ENCODE peak calls at places on chromosomes 13 and 19, in five cellular contexts. One of them, this sample, is unnamed.
A peak's percentile ranks its signal among the peaks of the same experiment; 100 is the strongest.

GRCh38 chr13:23159205-23159586 is 21.6 kb upstream of the SGCG start:
- DNase-seq in K562: no peak
- DNase-seq in HepG2: peak; percentile 15
- DNase-seq in GM12878: no peak
- DNase-seq in H1: peak; percentile 85
- DNase-seq in this sample: peak; percentile 24

GRCh38 chr19:8635422-8635821 is 5.0 kb downstream of the NFILZ start:
- DNase-seq in H1: no peak
- DNase-seq in K562: no peak
- DNase-seq in GM12878: no peak
- DNase-seq in HepG2: no peak
- DNase-seq in this sample: peak; percentile 87

GRCh38 chr19:3585301-3586123 is at the start of gene GIPC3:
- DNase-seq in K562: peak; percentile 48
- DNase-seq in GM12878: no peak
- DNase-seq in HepG2: no peak
- DNase-seq in H1: peak; percentile 70
- DNase-seq in this sample: no peak

GRCh38 chr19:23314505-23315241 is 64.5 kb upstream of the ZNF724 start:
- DNase-seq in GM12878: no peak
- DNase-seq in HepG2: peak; percentile 18
- DNase-seq in H1: no peak
- DNase-seq in K562: no peak
- DNase-seq in this sample: no peak

GRCh38 chr13:60619461-60619860 is 222.4 kb downstream of the TDRD3 start:
- DNase-seq in K562: no peak
- DNase-seq in GM12878: no peak
- DNase-seq in HepG2: no peak
- DNase-seq in H1: no peak
- DNase-seq in this sample: no peak

GRCh38 chr13:105679832-105680231 is 855.6 kb downstream of the EFNB2 start:
- DNase-seq in H1: no peak
- DNase-seq in GM12878: no peak
- DNase-seq in K562: no peak
- DNase-seq in HepG2: no peak
- DNase-seq in this sample: no peak

GRCh38 chr13:101773062-101773461 is 320.6 kb downstream of the ITGBL1 start:
- DNase-seq in H1: no peak
- DNase-seq in K562: no peak
- DNase-seq in HepG2: no peak
- DNase-seq in GM12878: no peak
- DNase-seq in this sample: no peak

GRCh38 chr13:46908511-46908910 is 11.7 kb upstream of the HTR2A start:
- DNase-seq in GM12878: no peak
- DNase-seq in HepG2: no peak
- DNase-seq in H1: no peak
- DNase-seq in K562: no peak
- DNase-seq in this sample: no peak

GRCh38 chr19:31354316-31354715 is 5.1 kb upstream of the TSHZ3 start:
- DNase-seq in H1: peak; percentile 66
- DNase-seq in K562: no peak
- DNase-seq in GM12878: no peak
- DNase-seq in HepG2: no peak
- DNase-seq in this sample: no peak

GRCh38 chr19:18637644-18638630 is 1.1 kb downstream of the KLHL26 start:
- DNase-seq in K562: peak; percentile 56
- DNase-seq in HepG2: no peak
- DNase-seq in GM12878: no peak
- DNase-seq in H1: no peak
- DNase-seq in this sample: peak; percentile 38

GRCh38 chr19:45863840-45864628 is at the start of gene FOXA3:
- DNase-seq in K562: peak; percentile 96
- DNase-seq in GM12878: no peak
- DNase-seq in H1: peak; percentile 87
- DNase-seq in HepG2: peak; percentile 64
- DNase-seq in this sample: peak; percentile 96

GRCh38 chr19:33273881-33274662 is 28.3 kb downstream of the CEBPA start:
- DNase-seq in HepG2: peak; percentile 56
- DNase-seq in GM12878: no peak
- DNase-seq in K562: no peak
- DNase-seq in H1: no peak
- DNase-seq in this sample: peak; percentile 80

GRCh38 chr19:14318873-14319272 is 62.4 kb upstream of the ADGRE5 start:
- DNase-seq in H1: peak; percentile 80
- DNase-seq in HepG2: no peak
- DNase-seq in GM12878: no peak
- DNase-seq in K562: peak; percentile 77
- DNase-seq in this sample: no peak

GRCh38 chr13:22915442-22916082 is 265.2 kb upstream of the SGCG start:
- DNase-seq in H1: peak; percentile 84
- DNase-seq in K562: peak; percentile 13
- DNase-seq in GM12878: no peak
- DNase-seq in HepG2: no peak
- DNase-seq in this sample: peak; percentile 53

GRCh38 chr19:46608581-46609345 is 7.6 kb downstream of the CALM3 start:
- DNase-seq in HepG2: no peak
- DNase-seq in GM12878: no peak
- DNase-seq in K562: no peak
- DNase-seq in H1: no peak
- DNase-seq in this sample: no peak

GRCh38 chr19:33387351-33388230 is 14.1 kb downstream of the CEBPG start:
- DNase-seq in HepG2: no peak
- DNase-seq in K562: no peak
- DNase-seq in H1: no peak
- DNase-seq in GM12878: no peak
- DNase-seq in this sample: no peak

GRCh38 chr19:3071764-3072163 is 9.5 kb upstream of the TLE5 start:
- DNase-seq in K562: no peak
- DNase-seq in HepG2: no peak
- DNase-seq in GM12878: no peak
- DNase-seq in H1: no peak
- DNase-seq in this sample: no peak

GRCh38 chr19:30882411-30883005 is 466.7 kb downstream of the TSHZ3 start:
- DNase-seq in K562: no peak
- DNase-seq in GM12878: no peak
- DNase-seq in HepG2: no peak
- DNase-seq in H1: no peak
- DNase-seq in this sample: no peak

GRCh38 chr19:18456974-18457373 is 19.0 kb upstream of the ISYNA1 start:
- DNase-seq in H1: no peak
- DNase-seq in HepG2: no peak
- DNase-seq in K562: no peak
- DNase-seq in GM12878: no peak
- DNase-seq in this sample: no peak

GRCh38 chr13:95182570-95183285 is 118.5 kb downstream of the ABCC4 start:
- DNase-seq in HepG2: no peak
- DNase-seq in K562: no peak
- DNase-seq in H1: no peak
- DNase-seq in GM12878: no peak
- DNase-seq in this sample: no peak

GRCh38 chr13:109381546-109382180 is 404.7 kb downstream of the IRS2 start:
- DNase-seq in GM12878: no peak
- DNase-seq in H1: no peak
- DNase-seq in HepG2: no peak
- DNase-seq in K562: no peak
- DNase-seq in this sample: no peak

GRCh38 chr19:56477429-56478338 is 539 bp upstream of the ZNF667 start:
- DNase-seq in K562: peak; percentile 40
- DNase-seq in HepG2: no peak
- DNase-seq in H1: peak; percentile 81
- DNase-seq in GM12878: no peak
- DNase-seq in this sample: no peak

GRCh38 chr13:41004875-41005693 is 14.0 kb downstream of the ELF1 start:
- DNase-seq in K562: peak; percentile 26
- DNase-seq in HepG2: no peak
- DNase-seq in GM12878: peak; percentile 79
- DNase-seq in H1: no peak
- DNase-seq in this sample: no peak

GRCh38 chr19:782195-783043 is 14.8 kb upstream of the PTBP1 start:
- DNase-seq in GM12878: no peak
- DNase-seq in K562: no peak
- DNase-seq in HepG2: peak; percentile 89
- DNase-seq in H1: peak; percentile 80
- DNase-seq in this sample: peak; percentile 91

GRCh38 chr13:89363144-89363543 is 1692.0 kb downstream of the SLITRK5 start:
- DNase-seq in GM12878: no peak
- DNase-seq in H1: no peak
- DNase-seq in HepG2: no peak
- DNase-seq in K562: no peak
- DNase-seq in this sample: no peak

GRCh38 chr19:51571599-51571998 is 516 bp downstream of the ZNF175 start:
- DNase-seq in K562: no peak
- DNase-seq in HepG2: no peak
- DNase-seq in H1: no peak
- DNase-seq in GM12878: no peak
- DNase-seq in this sample: no peak

GRCh38 chr19:29267701-29268100 is 54.8 kb upstream of the UQCRFS1 start:
- DNase-seq in GM12878: no peak
- DNase-seq in K562: no peak
- DNase-seq in HepG2: no peak
- DNase-seq in H1: no peak
- DNase-seq in this sample: no peak

GRCh38 chr19:29265436-29265835 is 52.5 kb upstream of the UQCRFS1 start:
- DNase-seq in HepG2: no peak
- DNase-seq in K562: no peak
- DNase-seq in H1: no peak
- DNase-seq in GM12878: no peak
- DNase-seq in this sample: no peak

GRCh38 chr19:29268103-29268502 is 55.2 kb upstream of the UQCRFS1 start:
- DNase-seq in K562: no peak
- DNase-seq in HepG2: no peak
- DNase-seq in GM12878: no peak
- DNase-seq in H1: no peak
- DNase-seq in this sample: no peak

GRCh38 chr19:29266001-29266400 is 53.0 kb upstream of the UQCRFS1 start:
- DNase-seq in H1: no peak
- DNase-seq in K562: no peak
- DNase-seq in GM12878: no peak
- DNase-seq in HepG2: no peak
- DNase-seq in this sample: no peak

DNA sequence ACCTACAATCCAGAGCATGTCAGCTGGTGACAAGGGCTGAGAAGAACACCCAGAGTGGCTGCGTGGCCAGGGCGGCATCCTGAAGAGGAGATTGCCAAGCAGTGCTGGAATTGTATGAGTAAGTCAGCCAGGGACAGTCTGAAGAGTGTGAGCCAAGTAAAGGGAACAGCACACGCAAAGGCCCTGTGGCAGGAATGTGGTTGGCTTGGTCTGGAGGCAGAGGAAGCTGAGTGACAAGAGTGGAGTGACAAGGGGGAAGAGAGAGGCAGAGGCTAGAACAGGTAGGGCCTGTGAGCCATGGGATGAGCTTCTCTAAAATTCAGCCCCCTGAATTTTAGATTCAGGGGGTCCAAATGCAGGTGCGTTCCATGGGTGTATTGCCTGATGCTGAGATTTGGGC is 53.7 kb upstream of the UQCRFS1 start:
- DNase-seq in K562: no peak
- DNase-seq in HepG2: no peak
- DNase-seq in H1: no peak
- DNase-seq in GM12878: no peak
- DNase-seq in this sample: no peak
- TF ChIP-seq HDAC2 in K562: no peak
- TF ChIP-seq HDAC2 in HepG2: no peak
- TF ChIP-seq HDAC2 in H1: no peak
- TF ChIP-seq HDAC2 in GM12878: no peak
- TF ChIP-seq HDAC2 in this sample: no peak

GRCh38 chr19:10701955-10702307 is 692 bp downstream of the QTRT1 start:
- DNase-seq in GM12878: no peak
- DNase-seq in HepG2: peak; percentile 56
- DNase-seq in H1: no peak
- DNase-seq in K562: peak; percentile 78
- DNase-seq in this sample: no peak
- TF ChIP-seq HDAC2 in GM12878: no peak
- TF ChIP-seq HDAC2 in HepG2: no peak
- TF ChIP-seq HDAC2 in H1: no peak
- TF ChIP-seq HDAC2 in K562: no peak
- TF ChIP-seq HDAC2 in this sample: no peak

GRCh38 chr13:35961002-35961401 is 170.2 kb downstream of the DCLK1 start:
- DNase-seq in GM12878: no peak
- DNase-seq in H1: no peak
- DNase-seq in HepG2: no peak
- DNase-seq in K562: no peak
- DNase-seq in this sample: no peak

GRCh38 chr13:35961461-35962220 is 169.5 kb downstream of the DCLK1 start:
- DNase-seq in K562: no peak
- DNase-seq in H1: no peak
- DNase-seq in GM12878: no peak
- DNase-seq in HepG2: no peak
- DNase-seq in this sample: no peak

GRCh38 chr13:35956074-35956473 is 175.1 kb downstream of the DCLK1 start:
- DNase-seq in K562: no peak
- DNase-seq in HepG2: no peak
- DNase-seq in H1: no peak
- DNase-seq in GM12878: no peak
- DNase-seq in this sample: no peak

GRCh38 chr13:35957174-35957867 is 173.9 kb downstream of the DCLK1 start:
- DNase-seq in GM12878: no peak
- DNase-seq in K562: no peak
- DNase-seq in HepG2: no peak
- DNase-seq in H1: no peak
- DNase-seq in this sample: no peak

DNA sequence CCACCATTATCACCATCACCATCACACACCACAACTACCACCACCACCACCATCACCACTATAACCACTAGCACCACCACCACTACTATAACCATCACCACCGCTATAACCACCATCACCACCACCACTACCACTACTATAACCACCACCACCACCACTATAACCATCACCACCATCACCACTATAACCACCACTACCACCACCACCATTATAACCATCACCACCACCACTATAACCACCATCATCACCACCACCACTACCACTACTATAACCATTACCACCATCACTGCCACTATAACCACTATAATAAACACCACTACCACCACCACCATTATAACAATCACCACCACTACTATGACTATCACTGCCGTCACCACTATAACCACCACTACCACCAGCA is 173.2 kb downstream of the DCLK1 start:
- DNase-seq in GM12878: no peak
- DNase-seq in H1: no peak
- DNase-seq in K562: no peak
- DNase-seq in HepG2: no peak
- DNase-seq in this sample: no peak
- TF ChIP-seq HDAC2 in GM12878: no peak
- TF ChIP-seq HDAC2 in H1: no peak
- TF ChIP-seq HDAC2 in K562: no peak
- TF ChIP-seq HDAC2 in HepG2: no peak
- TF ChIP-seq HDAC2 in this sample: no peak

DNA sequence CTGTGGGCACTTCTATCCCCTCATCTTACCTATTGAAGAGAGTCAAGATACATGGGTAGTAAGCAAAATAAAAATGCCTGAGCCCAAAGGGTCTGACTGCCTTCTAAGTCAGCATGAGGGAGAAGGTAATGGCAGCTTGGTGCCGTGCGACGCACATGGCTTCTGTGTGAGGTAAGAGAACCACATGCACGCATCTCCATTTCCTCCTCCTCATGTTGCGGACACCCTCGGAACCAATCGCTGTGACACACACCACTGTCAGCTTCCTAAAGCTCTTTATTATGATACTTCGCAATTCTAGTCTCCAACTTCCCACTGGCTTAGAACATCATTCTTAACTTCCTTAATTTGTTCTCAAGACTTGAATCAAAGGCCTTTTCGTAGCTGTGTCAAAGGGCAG is 170.2 kb downstream of the OXGR1 start:
- DNase-seq in GM12878: no peak
- DNase-seq in HepG2: no peak
- DNase-seq in H1: no peak
- DNase-seq in K562: no peak
- DNase-seq in this sample: no peak
- TF ChIP-seq HDAC2 in GM12878: no peak
- TF ChIP-seq HDAC2 in HepG2: no peak
- TF ChIP-seq HDAC2 in H1: no peak
- TF ChIP-seq HDAC2 in K562: no peak
- TF ChIP-seq HDAC2 in this sample: no peak